ENCODE peak calls at places on chromosomes 16 and 17, in seven cellular contexts. M is T-cell; B is GM12865; I is GM04504; H is stimulated activated CD8-positive, alpha-beta memory T cell treated with anti-CD3 and anti-CD28 coated beads, Interleukin-7, amount 100 ng/mL, for 1 hour; C is ACHN; E is NCI-H1436 treated with DMSO at 0.1 percent for 48 hours. X is an unnamed sample.

GRCh38 chr17:39194089-39194984 is 3.1 kb downstream of the CACNB1 start:
- DNase-seq in M (no peak), B (no peak), I (peak), H (no peak), C (no peak), E (no peak), X (no peak)

GRCh38 chr16:27892879-27893278 is 170.6 kb downstream of the GSG1L start:
- DNase-seq in M (no peak), B (no peak), I (no peak), H (no peak), C (peak), E (no peak), X (no peak)

GRCh38 chr17:74619077-74619673 is 4.4 kb downstream of the CD300E start:
- DNase-seq in M (no peak), B (no peak), I (no peak), H (no peak), C (no peak), E (no peak), X (no peak)

GRCh38 chr16:4142268-4142667 is 26.0 kb upstream of the ADCY9 start:
- DNase-seq in M (peak), B (peak), I (no peak), H (no peak), C (no peak), E (no peak), X (no peak)

GRCh38 chr17:36657763-36658490 is 56.5 kb downstream of the MRM1 start:
- DNase-seq in M (no peak), B (no peak), I (no peak), H (no peak), C (peak), E (no peak), X (peak)

GRCh38 chr17:21166599-21167265 is 40.0 kb downstream of the DHRS7B start:
- DNase-seq in M (no peak), B (no peak), I (peak), H (no peak), C (no peak), E (no peak), X (no peak)

GRCh38 chr16:31149894-31150890 is at the start of gene PRSS36:
- DNase-seq in M (no peak), B (no peak), I (no peak), H (no peak), C (no peak), E (no peak), X (peak)

GRCh38 chr16:54936979-54937672 is 6.5 kb downstream of the IRX5 start:
- DNase-seq in M (no peak), B (no peak), I (peak), H (no peak), C (no peak), E (no peak), X (no peak)

GRCh38 chr17:78383725-78384471 is 5.4 kb downstream of the PGS1 start:
- DNase-seq in M (no peak), B (peak), I (peak), H (no peak), C (peak), E (no peak), X (no peak)

GRCh38 chr17:82267575-82268379 is 5.7 kb downstream of the CSNK1D start:
- DNase-seq in M (no peak), B (no peak), I (peak), H (no peak), C (peak), E (no peak), X (no peak)

GRCh38 chr17:6205525-6205924 is 135.3 kb downstream of the WSCD1 start:
- DNase-seq in M (no peak), B (no peak), I (no peak), H (no peak), C (no peak), E (no peak), X (no peak)

GRCh38 chr17:68020451-68020779 is 15.1 kb upstream of the KPNA2 start:
- DNase-seq in M (no peak), B (no peak), I (no peak), H (no peak), C (no peak), E (no peak), X (no peak)

GRCh38 chr16:89565506-89566372 is 5.3 kb downstream of the RPL13 start:
- DNase-seq in M (peak), B (peak), I (no peak), H (peak), C (peak), E (no peak), X (no peak)

GRCh38 chr16:81601008-81601428 is 156.4 kb downstream of the CMIP start:
- DNase-seq in M (no peak), B (no peak), I (no peak), H (no peak), C (peak), E (no peak), X (no peak)

GRCh38 chr17:60134396-60135159 is 15.2 kb upstream of the CA4 start:
- DNase-seq in M (no peak), B (no peak), I (peak), H (no peak), C (no peak), E (no peak), X (peak)

GRCh38 chr17:81652901-81653771 is 3.2 kb downstream of the PDE6G start:
- DNase-seq in M (no peak), B (peak), I (no peak), H (no peak), C (no peak), E (no peak), X (peak)

GRCh38 chr17:18959071-18959844 is 7.3 kb downstream of the SLC5A10 start:
- DNase-seq in M (no peak), B (no peak), I (no peak), H (no peak), C (no peak), E (no peak), X (no peak)

GRCh38 chr17:40369923-40370322 is 5.4 kb upstream of the GJD3 start:
- DNase-seq in M (no peak), B (no peak), I (no peak), H (no peak), C (no peak), E (no peak), X (no peak)

GRCh38 chr17:3555189-3555796 is 2.3 kb downstream of the TRPV3 start:
- DNase-seq in M (no peak), B (no peak), I (no peak), H (no peak), C (no peak), E (no peak), X (no peak)

GRCh38 chr17:6303664-6304063 is 131.3 kb downstream of the AIPL1 start:
- DNase-seq in M (no peak), B (peak), I (peak), H (no peak), C (peak), E (no peak), X (no peak)

GRCh38 chr17:38922538-38923291 is 2.7 kb upstream of the LASP1NB start:
- DNase-seq in M (no peak), B (no peak), I (peak), H (no peak), C (peak), E (no peak), X (peak)

GRCh38 chr17:31533546-31534155 is 142.2 kb downstream of the RAB11FIP4 start:
- DNase-seq in M (no peak), B (no peak), I (peak), H (no peak), C (peak), E (no peak), X (peak)

GRCh38 chr17:73365934-73366623 is 54.3 kb upstream of the CDC42EP4 start:
- DNase-seq in M (no peak), B (peak), I (no peak), H (no peak), C (no peak), E (no peak), X (no peak)

GRCh38 chr17:42651392-42651791 is 7.7 kb upstream of the TUBG2 start:
- DNase-seq in M (no peak), B (no peak), I (no peak), H (no peak), C (no peak), E (no peak), X (no peak)

GRCh38 chr17:8430966-8431365 is 4.7 kb upstream of the NDEL1 start:
- DNase-seq in M (no peak), B (no peak), I (peak), H (no peak), C (no peak), E (no peak), X (no peak)

GRCh38 chr17:83124871-83125514 is 45.6 kb downstream of the METRNL start:
- DNase-seq in M (no peak), B (no peak), I (no peak), H (no peak), C (no peak), E (no peak), X (no peak)

GRCh38 chr17:8068736-8069586 is 18.6 kb downstream of the ALOX12B start:
- DNase-seq in M (no peak), B (no peak), I (no peak), H (no peak), C (no peak), E (no peak), X (no peak)

GRCh38 chr17:2542456-2542855 is 30.8 kb upstream of the METTL16 start:
- DNase-seq in M (no peak), B (peak), I (no peak), H (no peak), C (no peak), E (no peak), X (no peak)

X was measured in NCI-H146.